ENCODE peak calls at places on chromosomes 6 and 20, in seven cellular contexts. L is A549; I is GM10248; P is naive thymus-derived CD8-positive, alpha-beta T cell; Y is CD4-positive, alpha-beta T cell; V is mammary epithelial cell; N is stimulated activated CD4-positive, alpha-beta T cell treated with anti-CD3 and anti-CD28 coated beads, Interleukin-2, amount 100 ng/mL, for 48 hours. H is an unnamed sample.

GRCh38 chr6:22779062-22779461 is 209.7 kb downstream of the HDGFL1 start:
- DNase-seq in I (no peak), V (no peak), Y (no peak), L (no peak), N (no peak), P (no peak), H (no peak)

GRCh38 chr6:125598422-125598821 is 151.0 kb upstream of the HEY2 start:
- DNase-seq in N (no peak), V (peak), P (no peak), Y (no peak), L (peak), I (no peak), H (no peak)

GRCh38 chr20:51034461-51034860 is 11.6 kb upstream of the KCNG1 start:
- DNase-seq in V (no peak), N (no peak), I (no peak), P (no peak), L (no peak), Y (no peak), H (no peak)

GRCh38 chr20:53547664-53548239 is 45.9 kb downstream of the ZNF217 start:
- DNase-seq in L (peak), Y (peak), N (no peak), I (peak), V (peak), P (peak), H (no peak)

GRCh38 chr6:146689806-146690205 is 91.0 kb downstream of the ADGB start:
- DNase-seq in V (no peak), I (no peak), N (no peak), L (no peak), Y (no peak), P (no peak), H (no peak)

GRCh38 chr6:17066610-17067009 is 35.2 kb upstream of the STMND1 start:
- DNase-seq in P (no peak), N (no peak), Y (no peak), V (no peak), L (no peak), I (peak), H (no peak)

GRCh38 chr20:15917333-15917732 is 655.9 kb downstream of the KIF16B start:
- DNase-seq in I (no peak), P (no peak), V (peak), Y (no peak), L (no peak), N (no peak), H (no peak)

GRCh38 chr20:23995905-23996666 is 7.5 kb upstream of the GGTLC1 start:
- DNase-seq in I (peak), V (peak), L (peak), Y (peak), P (peak), N (peak), H (peak)

GRCh38 chr6:73769976-73770375 is 74.0 kb downstream of the CD109 start:
- DNase-seq in N (no peak), P (no peak), Y (no peak), L (no peak), V (no peak), I (no peak), H (no peak)

GRCh38 chr6:143772662-143773061 is 70.5 kb upstream of the LTV1 start:
- DNase-seq in N (no peak), Y (no peak), L (no peak), I (no peak), V (no peak), P (no peak), H (no peak)

GRCh38 chr6:72418495-72418894 is 203.4 kb upstream of the KCNQ5 start:
- DNase-seq in N (no peak), I (no peak), L (no peak), P (no peak), Y (no peak), V (no peak), H (no peak)

GRCh38 chr20:7348253-7348652 is 580.8 kb downstream of the BMP2 start:
- DNase-seq in L (no peak), Y (no peak), V (peak), N (no peak), I (no peak), P (no peak), H (no peak)

GRCh38 chr6:105713474-105714118 is 310.7 kb upstream of the PREP start:
- DNase-seq in I (no peak), P (no peak), V (no peak), L (peak), Y (no peak), N (no peak), H (no peak)

GRCh38 chr20:40335437-40335836 is 353.6 kb downstream of the MAFB start:
- DNase-seq in P (no peak), L (no peak), I (no peak), Y (no peak), N (no peak), V (no peak), H (no peak)

GRCh38 chr20:34938466-34939163 is 17.0 kb downstream of the GSS start:
- DNase-seq in P (no peak), V (no peak), Y (no peak), I (no peak), L (no peak), N (no peak), H (no peak)

GRCh38 chr6:17525637-17526036 is 74.5 kb upstream of the FAM8A1 start:
- DNase-seq in L (no peak), P (no peak), V (no peak), N (no peak), I (no peak), Y (no peak), H (no peak)

GRCh38 chr6:157285422-157285779 is 37.9 kb downstream of the TMEM242 start:
- DNase-seq in V (no peak), I (no peak), N (no peak), L (no peak), Y (no peak), P (no peak), H (no peak)

GRCh38 chr6:34392497-34393190 is at the start of gene NUDT3:
- DNase-seq in Y (peak), V (peak), L (peak), N (peak), P (peak), I (peak), H (peak)

GRCh38 chr6:36977470-36977941 is 8.5 kb downstream of the MTCH1 start:
- DNase-seq in P (no peak), N (no peak), I (peak), Y (no peak), L (no peak), V (no peak), H (no peak)

GRCh38 chr6:36759177-36759757 is 61.6 kb downstream of the RAB44 start:
- DNase-seq in N (peak), Y (peak), V (peak), L (peak), I (peak), P (peak), H (peak)

GRCh38 chr6:11011787-11012234 is 32.3 kb downstream of the ELOVL2 start:
- DNase-seq in N (no peak), L (peak), P (no peak), V (no peak), Y (no peak), I (no peak), H (no peak)

GRCh38 chr6:161921602-161922400 is 647.9 kb upstream of the AGPAT4 start:
- DNase-seq in I (no peak), L (no peak), V (no peak), Y (no peak), P (no peak), N (no peak), H (no peak)

GRCh38 chr6:170255426-170256125 is 35.3 kb downstream of the DLL1 start:
- DNase-seq in V (no peak), P (no peak), I (no peak), L (no peak), Y (no peak), N (no peak), H (no peak)

GRCh38 chr20:51700809-51701285 is 67.3 kb downstream of the ATP9A start:
- DNase-seq in Y (no peak), L (peak), N (no peak), I (peak), P (no peak), V (peak), H (no peak)

GRCh38 chr6:122610690-122611455 is 668 bp downstream of the PKIB start:
- DNase-seq in N (peak), P (no peak), Y (no peak), I (peak), V (peak), L (peak), H (no peak)

GRCh38 chr6:134676307-134677281 is 273.3 kb downstream of the ALDH8A1 start:
- DNase-seq in L (no peak), I (no peak), Y (no peak), P (no peak), N (no peak), V (no peak), H (no peak)

GRCh38 chr6:104540743-104541142 is 319.0 kb downstream of the HACE1 start:
- DNase-seq in Y (no peak), P (no peak), V (no peak), I (no peak), L (no peak), N (no peak), H (no peak)

H was measured in T-helper 17 cell.